ENCODE peak calls at places on chromosomes 6 and 20, in five cellular contexts. H is brain microvascular endothelial cell; S is CD8-positive, alpha-beta memory T cell; E is choroid plexus epithelial cell; U is upper lobe of right lung. X is an unnamed sample.

GRCh38 chr20:36833275-36834020 is 42.5 kb upstream of the TLDC2 start:
- DNase-seq in H (no peak), S (no peak), E (peak), U (no peak), X (no peak)

GRCh38 chr6:150037526-150038201 is 12.3 kb upstream of the RAET1L start:
- DNase-seq in H (no peak), S (no peak), E (no peak), U (no peak), X (peak)

GRCh38 chr6:34809914-34810882 is 18.3 kb downstream of the BLTP3A start:
- DNase-seq in H (peak), S (no peak), E (peak), U (no peak), X (no peak)

GRCh38 chr6:88919032-88919431 is 44.4 kb downstream of the RNGTT start:
- DNase-seq in H (no peak), S (no peak), E (peak), U (no peak), X (no peak)

GRCh38 chr6:33668914-33669313 is 42.6 kb downstream of the UQCC2 start:
- DNase-seq in H (no peak), S (no peak), E (no peak), U (peak), X (no peak)

GRCh38 chr6:157550114-157550989 is 169.4 kb downstream of the ZDHHC14 start:
- DNase-seq in H (no peak), S (peak), E (no peak), U (no peak), X (no peak)

GRCh38 chr6:118567974-118568373 is 19.9 kb downstream of the PLN start:
- DNase-seq in H (no peak), S (no peak), E (no peak), U (no peak), X (no peak)

GRCh38 chr6:128739112-128739511 is 143.8 kb upstream of the LAMA2 start:
- DNase-seq in H (no peak), S (no peak), E (no peak), U (no peak), X (no peak)

GRCh38 chr6:12354499-12354898 is 64.3 kb downstream of the EDN1 start:
- DNase-seq in H (peak), S (no peak), E (peak), U (no peak), X (peak)

GRCh38 chr6:14799928-14800327 is 445.9 kb upstream of the JARID2 start:
- DNase-seq in H (peak), S (peak), E (peak), U (no peak), X (peak)

GRCh38 chr20:63706027-63706695 is 1.6 kb downstream of the ARFRP1 start:
- DNase-seq in H (no peak), S (no peak), E (no peak), U (no peak), X (no peak)

GRCh38 chr6:11714116-11714797 is 64.3 kb downstream of the ADTRP start:
- DNase-seq in H (no peak), S (no peak), E (no peak), U (no peak), X (no peak)

GRCh38 chr6:16625319-16626240 is 135.7 kb downstream of the ATXN1 start:
- DNase-seq in H (peak), S (no peak), E (peak), U (no peak), X (no peak)

GRCh38 chr6:22071655-22072054 is 225.2 kb downstream of the PRL start:
- DNase-seq in H (peak), S (no peak), E (peak), U (no peak), X (no peak)

GRCh38 chr6:159077123-159077522 is 32.3 kb upstream of the TAGAP start:
- DNase-seq in H (no peak), S (peak), E (peak), U (no peak), X (no peak)

GRCh38 chr6:137234505-137234863 is 15.3 kb upstream of the IFNGR1 start:
- DNase-seq in H (no peak), S (no peak), E (no peak), U (no peak), X (no peak)

GRCh38 chr20:21509079-21509596 is 4.7 kb downstream of the NKX2-2 start:
- DNase-seq in H (no peak), S (no peak), E (no peak), U (no peak), X (no peak)

GRCh38 chr20:21510414-21510971 is 3.4 kb downstream of the NKX2-2 start:
- DNase-seq in H (no peak), S (no peak), E (no peak), U (no peak), X (peak)

GRCh38 chr20:21508230-21509078 is 5.4 kb downstream of the NKX2-2 start:
- DNase-seq in H (no peak), S (no peak), E (no peak), U (no peak), X (peak)

GRCh38 chr20:21510995-21511394 is 2.9 kb downstream of the NKX2-2 start:
- DNase-seq in H (no peak), S (no peak), E (no peak), U (no peak), X (no peak)

DNA sequence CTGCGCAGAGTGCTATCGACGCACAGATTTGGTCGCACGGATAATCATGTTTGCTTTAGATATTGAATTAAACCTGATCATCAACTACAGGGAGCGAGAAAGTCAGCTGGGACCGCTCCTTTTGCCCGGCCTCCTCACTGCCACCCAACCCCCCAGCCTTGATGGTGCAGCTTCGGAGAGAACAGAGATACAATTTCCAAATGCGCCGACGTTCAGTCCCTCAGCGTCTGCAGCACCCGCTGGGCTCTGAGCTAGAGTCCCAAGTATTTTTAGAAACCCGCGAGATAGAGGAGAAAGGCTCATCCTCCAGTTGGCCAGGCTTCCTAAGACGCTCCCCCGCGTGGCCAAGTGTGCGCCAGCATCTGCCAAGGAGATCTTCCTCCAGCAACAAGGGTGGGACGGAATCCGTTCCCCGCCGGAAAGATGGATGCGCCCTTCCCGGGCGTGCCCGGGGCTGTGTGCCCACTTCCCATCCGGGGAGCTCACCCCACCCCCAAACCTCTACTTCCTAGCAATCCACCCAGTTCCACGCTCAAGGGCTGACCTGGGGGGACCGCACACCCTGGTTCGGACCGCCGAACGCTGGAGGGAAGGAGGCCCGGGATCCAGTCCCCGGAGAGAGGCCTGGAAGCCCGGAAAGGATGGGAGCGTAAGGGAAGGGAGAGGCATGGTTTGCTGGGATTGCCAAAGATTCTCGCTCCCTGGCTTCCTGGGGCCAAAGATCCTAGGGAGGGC is 4.1 kb downstream of the NKX2-2 start:
- DNase-seq in H (no peak), S (no peak), E (peak), U (no peak), X (peak)
- H3K4me3 ChIP-seq in H (peak), S (peak), E (peak), U (peak), X (peak)

DNA sequence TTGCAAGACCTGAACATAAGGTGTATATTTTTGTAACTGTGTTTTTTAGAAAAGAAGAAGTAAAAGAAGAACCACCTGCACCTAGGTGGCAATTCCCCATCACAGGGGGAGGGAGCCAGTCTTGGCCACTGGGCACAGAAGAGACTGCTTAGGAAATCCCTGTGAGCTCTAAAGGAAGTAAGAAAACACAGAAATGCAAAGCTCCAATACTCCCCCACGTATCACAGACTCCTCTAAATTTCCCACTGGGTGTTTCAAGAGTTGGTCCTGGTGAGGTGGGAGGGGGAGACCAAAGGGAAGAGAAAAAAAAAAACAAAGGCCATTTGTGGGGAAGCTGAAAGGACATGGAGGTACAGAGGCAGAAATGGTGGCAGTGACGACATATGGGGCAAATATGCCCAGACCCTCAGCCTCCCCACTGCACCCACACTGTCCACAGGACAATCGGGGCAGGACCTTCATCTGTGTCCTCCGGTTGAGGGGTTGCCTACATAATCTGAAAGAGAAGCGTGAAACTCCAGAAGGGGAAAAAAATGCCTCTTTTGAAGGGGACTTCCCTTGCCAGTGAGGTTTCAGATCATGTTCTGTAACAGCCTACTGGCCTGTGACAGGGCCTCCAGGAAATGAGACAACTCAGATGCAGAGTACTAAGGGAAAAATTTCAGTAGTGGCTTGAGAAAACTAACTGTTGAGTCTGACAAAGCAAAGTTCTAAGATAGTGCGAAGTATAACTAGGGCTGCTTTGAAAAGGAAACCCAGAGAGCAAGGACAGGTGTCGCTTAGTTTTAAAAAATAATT is 226.2 kb upstream of the MARCKS start:
- DNase-seq in H (peak), S (peak), E (peak), U (peak), X (no peak)
- H3K4me3 ChIP-seq in H (no peak), S (no peak), E (no peak), U (no peak), X (no peak)

GRCh38 chr20:62655291-62656204 is 13.2 kb downstream of the SLCO4A1 start:
- DNase-seq in H (no peak), S (no peak), E (peak), U (no peak), X (no peak)
- H3K4me3 ChIP-seq in H (no peak), S (no peak), E (no peak), U (no peak), X (no peak)

DNA sequence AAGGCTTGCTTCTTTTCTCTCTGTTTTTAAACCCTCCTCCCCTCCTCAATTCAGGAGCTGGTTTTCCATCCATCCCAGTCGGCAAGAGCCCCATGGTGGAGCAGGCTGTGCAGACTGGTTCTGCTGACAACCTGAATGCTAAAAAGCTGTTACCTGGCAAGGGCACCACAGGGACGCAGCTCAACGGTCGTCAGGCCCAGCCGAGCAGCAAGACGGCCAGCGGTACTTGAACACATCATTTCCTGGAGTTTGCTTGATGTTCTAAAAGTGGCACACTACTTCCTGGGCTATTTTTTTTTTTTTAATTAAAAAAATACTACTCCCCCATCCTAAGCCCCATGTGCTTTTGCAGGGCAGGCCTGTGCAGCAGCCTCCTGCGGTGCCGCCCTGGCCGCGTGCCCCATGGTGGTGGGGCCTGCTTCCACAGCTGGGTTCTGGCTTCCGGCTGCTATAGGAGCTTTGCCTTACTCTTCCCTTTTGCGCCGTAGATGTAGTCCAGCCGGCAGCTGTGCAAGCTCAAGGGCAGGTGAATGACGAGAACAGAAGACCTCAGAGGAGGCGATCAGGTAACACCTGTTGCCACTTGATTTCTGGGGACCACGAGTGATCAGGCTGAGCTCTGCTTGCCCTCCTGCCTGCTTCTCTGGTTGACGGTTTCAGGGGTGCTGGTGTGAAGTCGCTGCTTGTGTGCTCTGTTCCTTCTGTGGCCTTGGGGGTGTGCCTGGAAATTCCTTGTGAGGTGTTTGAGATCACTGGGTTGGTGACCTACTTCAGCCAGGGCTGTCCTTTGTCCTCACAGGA is 7.7 kb downstream of the LSM14B start:
- DNase-seq in H (no peak), S (no peak), E (no peak), U (no peak), X (no peak)
- H3K4me3 ChIP-seq in H (no peak), S (no peak), E (no peak), U (no peak), X (no peak)

GRCh38 chr20:45592574-45593189 is 13.6 kb upstream of the WFDC8 start:
- DNase-seq in H (peak), S (no peak), E (peak), U (no peak), X (no peak)
- H3K4me3 ChIP-seq in H (no peak), S (no peak), E (no peak), U (no peak), X (no peak)

DNA sequence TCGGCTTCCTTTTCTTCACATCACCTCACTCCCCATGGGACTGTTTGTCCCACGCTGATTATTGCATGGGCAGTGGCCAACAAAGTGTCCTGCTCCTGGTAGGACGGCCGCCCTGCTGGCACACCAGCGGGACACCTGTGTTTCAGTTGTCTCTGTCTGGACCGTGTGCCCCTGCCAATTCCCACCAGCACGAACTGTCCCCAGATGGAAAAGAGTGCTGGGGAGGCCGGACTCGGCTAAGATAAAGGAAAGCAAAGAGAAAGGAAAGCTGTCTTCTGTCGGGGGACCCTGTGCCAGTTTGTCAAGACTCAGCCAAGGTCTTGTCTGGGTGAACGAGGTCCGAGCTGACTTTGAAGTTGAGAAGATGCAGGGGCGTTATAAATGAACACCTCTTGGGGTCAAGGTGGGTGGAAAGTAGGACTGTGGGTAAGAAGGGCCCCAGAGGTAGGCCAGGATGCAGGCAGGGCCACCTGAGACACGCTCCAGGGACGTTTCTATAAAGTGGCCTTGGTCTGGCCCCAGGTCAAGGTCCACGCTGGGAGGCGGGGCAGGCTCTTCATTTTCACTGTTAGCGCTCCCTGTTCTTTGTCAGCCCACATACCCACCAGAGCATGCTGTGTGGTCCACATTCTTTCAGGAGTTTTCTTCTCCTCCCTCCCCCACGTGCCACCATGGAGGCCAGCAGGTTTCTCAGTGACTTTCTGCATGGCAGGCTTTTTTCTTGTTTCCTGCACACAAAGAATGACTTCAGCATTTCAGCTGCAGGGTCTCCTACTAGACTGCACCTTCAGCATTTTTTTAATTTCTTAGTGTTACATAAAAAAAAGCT is 57.2 kb downstream of the FAM50B start:
- DNase-seq in H (no peak), S (no peak), E (no peak), U (no peak), X (peak)
- H3K4me3 ChIP-seq in H (no peak), S (no peak), E (no peak), U (no peak), X (no peak)

GRCh38 chr6:143744593-143745151 is 66.9 kb downstream of the PHACTR2 start:
- DNase-seq in H (no peak), S (no peak), E (no peak), U (no peak), X (no peak)
- H3K4me3 ChIP-seq in H (no peak), S (no peak), E (no peak), U (peak), X (no peak)

GRCh38 chr6:138986578-138986977 is 1.5 kb downstream of the REPS1 start:
- DNase-seq in H (peak), S (no peak), E (peak), U (no peak), X (no peak)

GRCh38 chr6:138987643-138988468 is at the start of gene REPS1:
- DNase-seq in H (peak), S (peak), E (peak), U (peak), X (peak)

GRCh38 chr6:138989098-138989983 is 1.3 kb upstream of the REPS1 start:
- DNase-seq in H (no peak), S (no peak), E (no peak), U (no peak), X (no peak)

GRCh38 chr6:138987299-138987642 is 782 bp downstream of the REPS1 start:
- DNase-seq in H (no peak), S (peak), E (no peak), U (peak), X (no peak)

DNA sequence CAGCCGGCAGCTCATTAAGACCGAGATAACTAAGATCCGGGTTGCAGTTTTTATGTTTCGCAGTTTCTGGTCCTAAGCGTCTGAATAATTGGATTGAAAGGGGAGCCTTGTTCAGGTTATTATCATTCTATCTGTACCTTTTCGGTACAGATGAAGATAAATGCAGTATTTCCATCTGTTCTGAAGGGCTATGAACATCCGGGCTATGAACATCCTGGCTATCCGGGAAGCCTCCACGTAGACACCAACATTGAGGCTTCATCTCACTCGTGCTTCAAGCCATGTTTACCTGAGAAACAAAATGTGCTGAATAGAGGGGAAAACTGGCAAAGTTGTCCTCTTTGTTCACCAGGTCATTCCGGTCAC is 399 bp upstream of the REPS1 start:
- DNase-seq in H (no peak), S (no peak), E (peak), U (no peak), X (no peak)
- H3K4me3 ChIP-seq in H (peak), S (peak), E (peak), U (peak), X (no peak)

X was measured in H7.